ENCODE peak calls at places on chromosomes 13 and 19, in ten cellular contexts. B is lower leg skin; X is EH; O is stromal cell of bone marrow; G is stimulated activated CD4-positive, alpha-beta T cell treated with anti-CD3 and anti-CD28 coated beads, Interleukin-4, amount 100 ng/mL, for 48 hours; C is germinal center; A is NAMALWA; D is tibial nerve; K is cardiac fibroblast; Z is HT-29. M is an unnamed sample.

GRCh38 chr13:30963794-30964193 is 31.3 kb downstream of the TEX26 start:
- DNase-seq in Z (peak), A (no peak), D (no peak), B (no peak), C (no peak), K (peak), O (no peak), X (peak), G (no peak), M (no peak)

GRCh38 chr19:45419396-45419795 is 4.3 kb downstream of the ERCC1 start:
- DNase-seq in A (peak), O (no peak), D (no peak), K (no peak), Z (no peak), B (no peak), X (no peak), G (no peak), C (peak), M (no peak)

GRCh38 chr13:27476943-27477681 is 26.7 kb upstream of the MTIF3 start:
- DNase-seq in D (no peak), B (no peak), C (peak), X (peak), A (no peak), K (peak), G (no peak), Z (peak), O (peak), M (no peak)

GRCh38 chr19:13262450-13262849 is 112.2 kb downstream of the IER2 start:
- DNase-seq in D (no peak), G (no peak), C (peak), O (peak), Z (peak), A (peak), X (peak), K (peak), B (no peak), M (no peak)

GRCh38 chr13:37833411-37833810 is 36.2 kb downstream of the TRPC4 start:
- DNase-seq in A (peak), C (no peak), D (no peak), G (no peak), X (no peak), O (no peak), Z (no peak), B (no peak), K (no peak), M (no peak)

GRCh38 chr13:89827552-89827951 is 1519.9 kb upstream of the MIR17HG start:
- DNase-seq in D (no peak), X (no peak), B (no peak), O (no peak), C (no peak), A (no peak), Z (no peak), G (no peak), K (no peak), M (no peak)

GRCh38 chr13:113532156-113532806 is 41.8 kb upstream of the DCUN1D2 start:
- DNase-seq in D (no peak), B (no peak), A (no peak), C (no peak), X (peak), G (no peak), O (no peak), K (peak), Z (no peak), M (no peak)

GRCh38 chr19:19615086-19615485 is 3.4 kb downstream of the PBX4 start:
- DNase-seq in Z (no peak), B (no peak), K (peak), D (no peak), C (no peak), X (peak), O (no peak), G (no peak), A (no peak), M (no peak)

GRCh38 chr13:107867701-107868661 is 347.4 kb downstream of the LIG4 start:
- DNase-seq in O (no peak), K (peak), X (no peak), B (no peak), A (no peak), D (no peak), G (no peak), C (no peak), Z (no peak), M (no peak)

GRCh38 chr13:87919956-87920355 is 248.8 kb downstream of the SLITRK5 start:
- DNase-seq in B (no peak), G (no peak), X (no peak), A (no peak), O (no peak), C (no peak), D (no peak), K (no peak), Z (no peak), M (no peak)

GRCh38 chr13:75250526-75251183 is 231.3 kb downstream of the TBC1D4 start:
- DNase-seq in B (no peak), O (peak), X (peak), A (no peak), K (peak), Z (no peak), G (no peak), C (no peak), D (no peak), M (no peak)

GRCh38 chr19:2656533-2656932 is 46.0 kb downstream of the GNG7 start:
- DNase-seq in D (no peak), A (no peak), C (no peak), K (no peak), Z (no peak), B (no peak), X (no peak), G (no peak), O (no peak), M (no peak)

GRCh38 chr19:29477831-29478577 is 47.8 kb upstream of the VSTM2B start:
- DNase-seq in C (no peak), O (no peak), A (no peak), D (no peak), B (no peak), X (no peak), G (no peak), Z (no peak), K (no peak), M (no peak)

GRCh38 chr13:46554971-46555370 is 2.0 kb downstream of the LRCH1 start:
- DNase-seq in A (peak), C (no peak), D (no peak), K (peak), Z (peak), G (no peak), X (peak), O (no peak), B (no peak), M (no peak)

GRCh38 chr13:30735025-30735967 is at the start of gene ALOX5AP:
- DNase-seq in K (no peak), A (peak), X (no peak), D (no peak), C (peak), O (no peak), Z (no peak), B (no peak), G (no peak), M (no peak)